ENCODE peak calls at places on chromosomes 3 and 15, in six cellular contexts. F, R, E, Y, P and M are unnamed samples.

GRCh38 chr3:120341658-120342346 is 7.4 kb downstream of the LRRC58 start:
- DNase-seq in F (peak), E (no peak), Y (no peak), P (no peak), R (no peak), M (peak)

GRCh38 chr3:39105687-39106063 is 1.8 kb downstream of the GORASP1 start:
- DNase-seq in E (no peak), Y (no peak), R (no peak), F (no peak), P (no peak), M (no peak)

GRCh38 chr15:97156739-97157265 is 803.7 kb upstream of the ARRDC4 start:
- DNase-seq in Y (no peak), E (no peak), P (no peak), F (no peak), R (no peak), M (no peak)

GRCh38 chr3:59480486-59480995 is 430.7 kb upstream of the CFAP20DC start:
- DNase-seq in F (no peak), P (no peak), R (no peak), Y (peak), E (no peak), M (no peak)

GRCh38 chr3:54578417-54578816 is 349.4 kb downstream of the LRTM1 start:
- DNase-seq in P (no peak), E (no peak), Y (no peak), F (no peak), R (no peak), M (no peak)

GRCh38 chr15:43105077-43105769 is 615 bp downstream of the UBR1 start:
- DNase-seq in E (no peak), R (peak), P (peak), F (no peak), Y (no peak), M (no peak)

GRCh38 chr3:145333931-145334330 is 827.1 kb downstream of the PLOD2 start:
- DNase-seq in R (no peak), Y (no peak), P (no peak), E (no peak), F (no peak), M (no peak)

GRCh38 chr3:128078875-128079274 is 26.6 kb downstream of the SEC61A1 start:
- DNase-seq in F (no peak), R (no peak), E (no peak), P (no peak), Y (no peak), M (no peak)

GRCh38 chr15:83565133-83565532 is 88.8 kb upstream of the ADAMTSL3 start:
- DNase-seq in F (no peak), R (no peak), P (no peak), Y (no peak), E (no peak), M (no peak)

GRCh38 chr3:20666091-20666490 is 480.1 kb upstream of the SGO1 start:
- DNase-seq in Y (no peak), F (no peak), R (no peak), E (no peak), P (no peak), M (no peak)
- TF ChIP-seq ZNF274 in Y (no peak), F (no peak), R (no peak), E (no peak), P (no peak), M (no peak)

GRCh38 chr15:28123408-28124023 is 24.4 kb upstream of the OCA2 start:
- DNase-seq in R (peak), E (peak), F (peak), P (peak), Y (no peak), M (peak)
- TF ChIP-seq ZNF274 in R (no peak), E (no peak), F (no peak), P (no peak), Y (no peak), M (no peak)

GRCh38 chr15:67035886-67036285 is 29.5 kb upstream of the SMAD3 start:
- DNase-seq in R (no peak), P (no peak), Y (no peak), E (no peak), F (no peak), M (no peak)

GRCh38 chr15:67033012-67033411 is 32.4 kb upstream of the SMAD3 start:
- DNase-seq in F (no peak), E (no peak), R (no peak), P (no peak), Y (no peak), M (no peak)

GRCh38 chr15:67031321-67031720 is 34.1 kb upstream of the SMAD3 start:
- DNase-seq in R (no peak), P (no peak), Y (no peak), F (no peak), E (no peak), M (no peak)

GRCh38 chr15:67032608-67033007 is 32.8 kb upstream of the SMAD3 start:
- DNase-seq in P (no peak), E (no peak), F (no peak), R (no peak), Y (no peak), M (no peak)

GRCh38 chr15:67033521-67033920 is 31.9 kb upstream of the SMAD3 start:
- DNase-seq in F (no peak), E (no peak), R (no peak), P (no peak), Y (no peak), M (no peak)
- TF ChIP-seq ZNF274 in F (no peak), E (no peak), R (no peak), P (no peak), Y (no peak), M (no peak)

GRCh38 chr3:50373146-50373864 is 14.0 kb upstream of the TMEM115 start:
- DNase-seq in R (no peak), F (no peak), E (no peak), P (no peak), Y (no peak), M (no peak)

GRCh38 chr3:50372349-50372748 is 13.0 kb upstream of the TMEM115 start:
- DNase-seq in Y (no peak), E (no peak), F (no peak), P (peak), R (no peak), M (no peak)

GRCh38 chr3:50371133-50371670 is 11.9 kb upstream of the TMEM115 start:
- DNase-seq in F (no peak), P (no peak), Y (no peak), E (no peak), R (no peak), M (no peak)

GRCh38 chr3:50369271-50369670 is 9.9 kb upstream of the TMEM115 start:
- DNase-seq in P (no peak), Y (no peak), R (no peak), E (no peak), F (no peak), M (no peak)

DNA sequence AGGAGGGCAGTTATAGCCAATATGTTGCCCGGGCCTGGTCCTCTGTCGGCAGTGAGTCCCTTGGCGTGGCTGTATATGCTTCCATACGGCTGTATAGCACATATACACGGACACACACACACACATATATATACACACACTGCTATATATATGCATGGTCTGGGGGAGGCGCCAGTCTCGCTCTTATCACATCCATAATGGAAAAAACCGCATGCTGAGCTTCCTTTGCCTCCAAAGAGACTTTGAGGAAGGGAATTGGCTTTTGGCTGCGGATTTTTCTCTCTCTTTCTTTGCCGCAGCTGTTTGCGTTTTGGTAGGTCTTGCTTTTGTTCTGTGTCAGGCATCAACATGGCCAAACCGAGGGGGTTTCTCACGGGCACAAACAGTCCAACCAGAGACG is 11.3 kb upstream of the TMEM115 start:
- DNase-seq in F (no peak), E (no peak), R (no peak), P (no peak), Y (no peak), M (no peak)
- TF ChIP-seq ZNF274 in F (no peak), E (no peak), R (no peak), P (no peak), Y (no peak), M (no peak)

DNA sequence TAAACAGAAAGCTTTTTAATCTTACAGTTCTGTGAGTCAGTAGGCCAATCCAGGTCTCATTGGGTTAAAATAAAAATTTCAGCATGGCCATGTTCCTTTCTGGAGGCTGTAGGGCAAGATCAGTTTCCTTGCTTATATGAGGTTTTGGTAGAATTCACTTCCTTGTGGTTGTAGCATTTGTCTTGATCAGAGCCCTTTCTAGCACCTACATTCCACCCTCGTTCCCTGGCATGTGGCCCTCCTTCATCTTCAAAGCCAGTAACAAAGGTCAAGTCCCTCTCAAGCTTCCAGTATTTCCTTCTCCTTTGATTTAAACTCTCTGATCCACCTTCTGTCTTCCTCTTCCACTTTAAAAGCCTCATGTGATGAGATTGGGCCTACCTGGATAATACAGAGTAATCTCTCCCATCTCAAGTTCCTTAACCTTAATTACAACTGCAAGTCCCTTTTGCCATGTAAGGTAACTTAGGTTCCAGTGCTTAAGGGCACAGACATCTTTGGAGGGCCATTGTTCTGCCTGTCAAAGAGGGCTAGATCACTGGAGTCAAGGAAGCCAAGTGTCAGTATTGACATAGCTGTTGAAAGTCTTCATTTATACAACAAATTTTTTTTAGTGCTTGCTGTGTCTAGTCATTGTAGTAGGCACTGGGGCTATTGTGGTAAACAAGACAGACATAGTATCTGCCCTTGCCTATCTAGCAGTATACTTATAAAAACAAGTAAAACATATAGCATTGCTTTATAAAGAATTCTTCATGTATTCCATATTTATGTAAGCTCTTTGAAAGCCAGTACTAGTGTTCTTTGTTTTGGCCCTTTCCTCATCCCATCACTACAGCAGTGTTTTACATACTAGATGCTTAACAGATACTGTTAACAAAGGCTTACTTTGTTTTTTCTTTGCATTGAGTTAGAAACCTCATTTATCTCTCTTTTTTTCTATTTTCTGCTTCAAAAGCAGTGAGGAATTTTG is 40.6 kb downstream of the GLCE start:
- DNase-seq in F (no peak), Y (no peak), R (no peak), E (peak), P (no peak), M (no peak)
- TF ChIP-seq ZNF274 in F (no peak), Y (no peak), R (no peak), E (no peak), P (no peak), M (no peak)

GRCh38 chr15:74958320-74958907 is 1.8 kb upstream of the RPP25 start:
- DNase-seq in P (no peak), E (no peak), R (peak), Y (no peak), F (no peak), M (peak)
- TF ChIP-seq ZNF274 in P (no peak), E (no peak), R (no peak), Y (no peak), F (no peak), M (no peak)

GRCh38 chr3:133896002-133896761 is 500 bp upstream of the RAB6B start:
- DNase-seq in Y (no peak), E (no peak), P (peak), R (no peak), F (no peak), M (no peak)
- TF ChIP-seq ZNF274 in Y (no peak), E (no peak), P (no peak), R (no peak), F (no peak), M (no peak)

DNA sequence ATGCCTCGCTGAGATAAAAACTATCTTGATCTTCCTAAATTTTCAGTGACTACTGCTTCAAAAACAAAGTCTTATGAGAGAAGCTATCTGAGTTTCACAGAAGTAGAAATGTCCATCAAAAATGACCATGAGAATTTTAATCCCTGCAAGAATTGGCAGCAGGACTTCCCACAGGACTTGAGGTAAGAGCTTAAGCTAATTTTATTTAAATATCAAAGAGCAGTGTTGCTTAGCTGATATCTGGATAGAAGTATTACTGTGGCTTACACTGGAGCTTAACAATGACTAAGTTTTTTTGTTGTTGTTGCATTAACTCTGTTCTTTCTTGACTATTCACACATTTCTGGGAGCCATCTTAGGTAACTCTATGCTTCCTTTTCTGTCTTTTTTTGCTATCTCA is 60.8 kb upstream of the EPHA3 start:
- DNase-seq in R (no peak), F (no peak), P (no peak), Y (no peak), E (no peak), M (no peak)
- TF ChIP-seq ZNF274 in R (no peak), F (no peak), P (no peak), Y (no peak), E (no peak), M (no peak)

GRCh38 chr3:134710313-134710680 is 59.5 kb upstream of the KY start:
- DNase-seq in E (no peak), R (no peak), F (no peak), P (no peak), Y (no peak), M (no peak)

GRCh38 chr3:134709563-134710312 is 58.9 kb upstream of the KY start:
- DNase-seq in F (no peak), E (no peak), Y (no peak), P (no peak), R (no peak), M (no peak)

GRCh38 chr3:134709076-134709475 is 58.3 kb upstream of the KY start:
- DNase-seq in E (no peak), F (no peak), P (no peak), Y (no peak), R (no peak), M (no peak)

GRCh38 chr3:134708025-134708597 is 57.3 kb upstream of the KY start:
- DNase-seq in R (no peak), P (no peak), F (no peak), Y (no peak), E (no peak), M (no peak)

DNA sequence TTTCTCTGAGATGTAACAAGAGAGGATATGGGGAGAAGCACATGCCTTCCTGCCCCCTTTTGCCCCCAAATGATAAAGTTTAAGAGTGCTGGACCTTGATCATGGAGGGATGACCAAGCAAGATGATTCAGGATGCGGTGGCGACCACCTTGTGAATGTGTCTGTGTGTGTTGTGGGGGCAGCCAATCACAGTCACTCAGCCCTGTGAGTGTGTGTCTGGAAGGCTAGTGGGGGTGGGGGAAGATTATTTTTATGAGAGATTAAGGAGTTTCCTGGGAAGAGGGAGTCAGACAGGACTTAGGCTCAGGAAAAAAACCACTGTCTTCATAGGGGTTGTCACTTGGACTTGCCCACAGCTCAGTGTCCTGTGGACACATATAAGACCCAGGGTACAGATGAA is 57.8 kb upstream of the KY start:
- DNase-seq in P (no peak), E (no peak), R (no peak), F (no peak), Y (no peak), M (no peak)
- TF ChIP-seq ZNF274 in P (no peak), E (no peak), R (no peak), F (no peak), Y (no peak), M (no peak)